ENCODE peak calls at places on chromosomes 6 and 20, in ten cellular contexts. C is foreskin fibroblast, H is fibroblast of the aortic adventitia, N is body of pancreas, B is A549, J is lung, Y is uterus, I is adrenal gland, L is Peyer's patch, W is GM12865. U is an unnamed sample.

GRCh38 chr6:134787261-134787871 is 162.5 kb downstream of the ALDH8A1 start:
- DNase-seq in C (peak), H (peak), N (no peak), B (peak), J (no peak), Y (no peak), I (peak), L (no peak), W (no peak), U (no peak)

GRCh38 chr6:149716584-149716983 is 1.3 kb downstream of the LATS1 start:
- DNase-seq in C (no peak), H (peak), N (no peak), B (no peak), J (no peak), Y (no peak), I (no peak), L (no peak), W (no peak), U (no peak)

GRCh38 chr6:106421491-106421890 is 61.0 kb downstream of the CRYBG1 start:
- DNase-seq in C (peak), H (peak), N (no peak), B (no peak), J (no peak), Y (no peak), I (no peak), L (no peak), W (no peak), U (no peak)

GRCh38 chr6:36649721-36650484 is 28.6 kb upstream of the CDKN1A start:
- DNase-seq in C (no peak), H (no peak), N (no peak), B (no peak), J (no peak), Y (no peak), I (no peak), L (no peak), W (no peak), U (no peak)

GRCh38 chr6:136290406-136291010 is 862 bp upstream of the BCLAF1 start:
- DNase-seq in C (peak), H (peak), N (peak), B (peak), J (peak), Y (peak), I (peak), L (peak), W (peak), U (no peak)

GRCh38 chr6:135936606-135937005 is 85.1 kb downstream of the PDE7B start:
- DNase-seq in C (peak), H (peak), N (no peak), B (peak), J (no peak), Y (no peak), I (peak), L (no peak), W (no peak), U (no peak)

GRCh38 chr6:36327226-36328009 is 9.3 kb downstream of the BNIP5 start:
- DNase-seq in C (no peak), H (no peak), N (no peak), B (no peak), J (no peak), Y (no peak), I (no peak), L (no peak), W (no peak), U (no peak)

GRCh38 chr6:155234687-155235543 is 28.9 kb upstream of the CLDN20 start:
- DNase-seq in C (peak), H (no peak), N (no peak), B (no peak), J (no peak), Y (no peak), I (no peak), L (no peak), W (no peak), U (no peak)

GRCh38 chr20:51195419-51195901 is 172.6 kb upstream of the KCNG1 start:
- DNase-seq in C (peak), H (no peak), N (no peak), B (no peak), J (no peak), Y (no peak), I (no peak), L (no peak), W (no peak), U (no peak)

GRCh38 chr6:131135244-131136020 is at the start of gene AKAP7:
- DNase-seq in C (peak), H (peak), N (peak), B (peak), J (peak), Y (peak), I (peak), L (peak), W (peak), U (no peak)

GRCh38 chr6:84426002-84426705 is 198.7 kb upstream of the CEP162 start:
- DNase-seq in C (peak), H (peak), N (no peak), B (no peak), J (no peak), Y (no peak), I (no peak), L (no peak), W (no peak), U (no peak)

GRCh38 chr6:113920663-113921267 is 50.2 kb downstream of the HDAC2 start:
- DNase-seq in C (no peak), H (no peak), N (no peak), B (no peak), J (no peak), Y (no peak), I (peak), L (no peak), W (peak), U (no peak)

GRCh38 chr20:33475381-33476160 is 14.3 kb upstream of the CBFA2T2 start:
- DNase-seq in C (no peak), H (no peak), N (no peak), B (no peak), J (no peak), Y (no peak), I (no peak), L (no peak), W (no peak), U (no peak)

GRCh38 chr6:6315660-6316059 is 4.8 kb downstream of the F13A1 start:
- DNase-seq in C (peak), H (peak), N (peak), B (peak), J (no peak), Y (peak), I (peak), L (peak), W (peak), U (no peak)

GRCh38 chr6:45949256-45949655 is 66.4 kb downstream of the CLIC5 start:
- DNase-seq in C (no peak), H (no peak), N (no peak), B (no peak), J (no peak), Y (no peak), I (no peak), L (no peak), W (no peak), U (no peak)

GRCh38 chr20:4014031-4014474 is 1.3 kb downstream of the RNF24 start:
- DNase-seq in C (peak), H (peak), N (peak), B (peak), J (peak), Y (peak), I (peak), L (peak), W (peak), U (no peak)

GRCh38 chr6:73308712-73309533 is 45.2 kb downstream of the DPPA5 start:
- DNase-seq in C (peak), H (peak), N (no peak), B (peak), J (no peak), Y (no peak), I (no peak), L (no peak), W (peak), U (no peak)

GRCh38 chr6:94956910-94957309 is 620.4 kb upstream of the MANEA start:
- DNase-seq in C (no peak), H (no peak), N (no peak), B (no peak), J (no peak), Y (no peak), I (no peak), L (no peak), W (no peak), U (no peak)

GRCh38 chr20:36773123-36773547 is 428 bp downstream of the DSN1 start:
- DNase-seq in C (no peak), H (peak), N (no peak), B (no peak), J (no peak), Y (no peak), I (no peak), L (no peak), W (no peak), U (no peak)

GRCh38 chr20:17862171-17862570 is 106.4 kb downstream of the SNX5 start:
- DNase-seq in C (no peak), H (no peak), N (no peak), B (no peak), J (no peak), Y (no peak), I (no peak), L (no peak), W (no peak), U (no peak)
- H3K4me3 ChIP-seq in C (no peak), H (no peak), N (no peak), B (no peak), J (no peak), Y (no peak), I (no peak), L (no peak), W (no peak), U (no peak)

GRCh38 chr20:21050710-21051109 is 55.4 kb downstream of the LINC00237 start:
- DNase-seq in C (no peak), H (no peak), N (no peak), B (no peak), J (no peak), Y (no peak), I (no peak), L (no peak), W (no peak), U (no peak)

GRCh38 chr20:21046413-21047070 is 59.6 kb downstream of the LINC00237 start:
- DNase-seq in C (no peak), H (no peak), N (no peak), B (no peak), J (no peak), Y (no peak), I (no peak), L (no peak), W (no peak), U (no peak)

GRCh38 chr20:21047981-21048380 is 58.2 kb downstream of the LINC00237 start:
- DNase-seq in C (no peak), H (no peak), N (no peak), B (no peak), J (no peak), Y (no peak), I (no peak), L (no peak), W (no peak), U (no peak)

GRCh38 chr20:21052241-21052640 is 53.9 kb downstream of the LINC00237 start:
- DNase-seq in C (no peak), H (no peak), N (no peak), B (no peak), J (no peak), Y (no peak), I (no peak), L (no peak), W (no peak), U (no peak)

DNA sequence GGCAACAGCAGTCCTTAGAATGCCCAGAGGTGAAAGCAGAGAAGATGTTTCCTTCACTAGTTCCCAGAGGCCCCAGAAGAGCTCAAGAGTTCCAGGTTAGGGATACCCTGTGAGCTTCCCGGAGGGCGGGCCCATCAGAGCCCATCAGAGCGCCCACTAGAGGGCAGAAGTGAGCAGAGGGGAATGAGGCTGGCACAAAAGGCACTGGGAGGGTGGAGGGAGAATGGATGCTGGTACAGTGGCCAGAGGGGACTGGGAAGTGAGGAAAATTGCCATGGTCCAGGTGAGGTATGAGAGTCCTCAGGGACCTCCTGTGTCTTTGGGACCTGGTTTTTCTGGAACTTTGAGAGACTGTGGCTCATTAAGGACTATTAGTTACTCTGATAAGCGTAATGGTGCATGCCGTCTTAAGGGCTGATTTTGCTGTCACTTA is 57.3 kb downstream of the LINC00237 start:
- DNase-seq in C (no peak), H (no peak), N (peak), B (peak), J (no peak), Y (no peak), I (peak), L (peak), W (peak), U (peak)
- TF ChIP-seq CTCF in C (peak), H (peak), N (peak), B (peak), J (peak), Y (no peak), I (peak), L (peak), W (peak), U (peak)

DNA sequence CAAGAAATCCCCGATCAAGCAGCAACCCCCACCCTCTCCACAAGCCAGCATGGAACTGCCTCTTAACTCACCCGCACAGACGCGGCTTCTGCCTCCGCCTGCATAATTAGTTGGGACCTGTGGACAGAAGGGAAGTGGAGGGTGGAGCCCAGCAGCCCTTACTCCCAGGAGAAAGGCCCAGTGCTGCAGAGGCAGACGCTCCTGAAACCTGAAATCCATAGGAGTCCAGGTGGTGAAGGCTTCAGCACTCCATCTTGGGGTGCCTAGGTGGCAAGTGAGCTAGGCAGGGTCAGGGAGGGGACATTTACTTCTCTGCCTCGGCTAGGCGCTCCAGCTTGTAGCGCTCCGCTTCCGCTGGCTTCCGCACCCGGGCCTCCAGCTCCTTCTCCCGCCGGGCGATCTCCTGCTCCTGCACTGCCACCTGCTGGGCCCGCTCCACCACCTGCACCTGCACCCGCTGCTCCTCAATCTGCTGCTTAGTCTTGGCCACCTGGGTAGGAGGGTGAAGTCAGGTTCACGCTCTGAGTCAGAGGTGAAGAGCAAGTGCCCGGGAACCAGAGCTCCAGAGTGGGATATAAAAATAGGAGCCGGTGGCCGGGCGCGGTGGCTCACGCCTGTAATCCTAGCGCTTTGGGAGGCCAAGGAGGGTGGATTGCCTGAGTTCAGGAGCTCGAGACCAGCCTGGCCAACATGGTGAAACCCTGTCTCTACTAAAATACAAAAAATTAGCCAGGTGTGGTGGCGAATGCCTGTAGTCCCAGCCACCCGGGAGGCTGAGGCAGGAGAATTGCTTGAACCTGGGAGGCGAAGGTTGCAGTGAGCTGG is 10.7 kb downstream of the TUBB start:
- DNase-seq in C (peak), H (no peak), N (peak), B (peak), J (peak), Y (peak), I (peak), L (peak), W (peak), U (no peak)
- H3K4me3 ChIP-seq in C (no peak), H (no peak), N (no peak), B (no peak), J (no peak), Y (no peak), I (no peak), L (peak), W (no peak), U (no peak)

DNA sequence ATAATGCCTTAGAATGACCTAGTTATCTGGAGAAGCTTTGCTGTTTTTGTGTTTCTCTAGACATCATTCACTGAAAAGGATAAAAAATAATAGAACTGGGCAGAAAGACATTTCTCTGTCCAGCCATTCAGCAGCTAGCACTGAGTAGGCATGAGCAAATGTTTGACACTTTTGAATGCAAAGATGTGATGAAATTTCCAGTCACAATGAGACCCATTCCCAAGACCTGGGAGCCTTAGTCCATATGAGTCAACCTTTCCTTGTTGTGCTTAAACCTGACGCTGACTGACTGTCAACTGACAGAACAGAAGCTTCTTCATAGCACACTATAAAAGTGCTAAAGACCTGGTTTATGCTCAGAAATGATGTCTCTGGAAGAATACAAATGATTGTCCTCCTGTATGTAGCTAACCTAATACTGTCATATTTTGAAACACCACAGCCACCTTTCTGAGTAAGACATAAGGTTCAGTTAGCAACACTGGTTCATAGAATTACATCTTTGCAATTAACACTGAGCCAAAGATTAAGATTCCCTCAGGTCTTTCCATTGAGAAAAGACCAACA is 17.1 kb downstream of the RALGAPA2 start:
- DNase-seq in C (no peak), H (no peak), N (no peak), B (no peak), J (no peak), Y (no peak), I (no peak), L (no peak), W (no peak), U (no peak)
- TF ChIP-seq CTCF in C (no peak), H (no peak), N (no peak), B (no peak), J (no peak), Y (no peak), I (no peak), L (no peak), W (no peak), U (no peak)

DNA sequence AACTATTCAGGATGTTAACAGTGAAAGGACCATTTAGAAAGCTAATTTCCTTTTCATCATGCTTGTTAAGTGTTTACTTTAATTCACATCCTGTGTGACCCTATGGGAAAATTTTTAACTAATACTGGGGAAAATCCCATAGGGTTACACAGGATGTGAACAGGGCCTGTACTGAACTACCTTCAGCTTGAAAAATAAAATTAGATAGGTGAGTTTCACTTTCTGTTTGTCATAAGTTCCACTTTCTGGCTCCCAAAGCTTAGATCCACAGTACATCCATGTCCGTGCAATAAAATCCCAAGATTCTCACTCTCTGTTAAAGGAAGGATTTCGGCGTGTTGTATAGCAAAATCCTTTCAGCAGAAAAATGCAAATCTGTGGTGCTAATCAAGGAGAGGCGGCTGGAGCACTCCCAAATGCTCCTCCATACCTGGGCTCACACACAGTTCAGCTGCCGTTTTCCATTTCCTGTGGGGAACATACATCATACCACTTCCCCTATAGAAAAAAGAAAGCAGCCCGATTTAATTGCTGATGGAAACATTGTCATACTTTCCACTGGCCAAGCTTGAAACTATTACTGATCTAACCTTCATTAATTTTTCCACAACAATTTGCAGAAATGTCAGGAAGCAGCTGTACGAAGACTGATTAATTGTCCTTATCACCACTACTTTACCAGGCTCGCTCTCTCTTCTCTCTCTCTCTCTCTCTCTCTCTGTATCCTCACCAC is 125.2 kb downstream of the HIVEP2 start:
- DNase-seq in C (no peak), H (peak), N (no peak), B (no peak), J (no peak), Y (no peak), I (no peak), L (peak), W (peak), U (peak)
- H3K4me3 ChIP-seq in C (no peak), H (peak), N (no peak), B (no peak), J (no peak), Y (peak), I (peak), L (peak), W (peak), U (peak)

GRCh38 chr20:43515628-43516027 is 8.1 kb downstream of the L3MBTL1 start:
- DNase-seq in C (no peak), H (no peak), N (no peak), B (no peak), J (no peak), Y (no peak), I (no peak), L (no peak), W (no peak), U (no peak)

GRCh38 chr20:43516251-43516824 is 8.8 kb downstream of the L3MBTL1 start:
- DNase-seq in C (peak), H (no peak), N (no peak), B (no peak), J (no peak), Y (no peak), I (no peak), L (no peak), W (no peak), U (no peak)

GRCh38 chr20:43511879-43512278 is 4.4 kb downstream of the L3MBTL1 start:
- DNase-seq in C (no peak), H (no peak), N (no peak), B (no peak), J (no peak), Y (no peak), I (no peak), L (no peak), W (no peak), U (no peak)

GRCh38 chr20:43513298-43514061 is 6.0 kb downstream of the L3MBTL1 start:
- DNase-seq in C (no peak), H (no peak), N (no peak), B (no peak), J (no peak), Y (no peak), I (no peak), L (no peak), W (no peak), U (no peak)

GRCh38 chr20:43514062-43514971 is 6.8 kb downstream of the L3MBTL1 start:
- DNase-seq in C (peak), H (peak), N (peak), B (no peak), J (peak), Y (peak), I (peak), L (peak), W (peak), U (peak)
- TF ChIP-seq CTCF in C (no peak), H (peak), N (peak), B (no peak), J (no peak), Y (peak), I (no peak), L (no peak), W (peak), U (peak)

U was measured in GM12864.